ENCODE peak calls at places on chromosome 2, in six cellular contexts. N is hepatocyte, V is mesenchymal stem cell, R is small intestine, Q is GM23338, L is left lung. F is an unnamed sample.

GRCh38 chr2:219402665-219403515 is 15.2 kb upstream of the DNPEP start:
- DNase-seq in R (peak; percentile 71), V (peak; percentile 86), L (peak; percentile 56), Q (peak; percentile 95), N (peak; percentile 92), F (peak; percentile 42)

GRCh38 chr2:237306083-237306786 is 107.7 kb downstream of the COL6A3 start:
- DNase-seq in R (no peak), Q (no peak), L (no peak), V (peak; percentile 80), N (no peak), F (no peak)

GRCh38 chr2:20225294-20226151 is 593 bp upstream of the SDC1 start:
- DNase-seq in V (peak; percentile 57), N (peak; percentile 90), R (peak; percentile 94), L (peak; percentile 72), Q (peak; percentile 84), F (no peak)

GRCh38 chr2:139828011-139828410 is 1047.8 kb upstream of the NXPH2 start:
- DNase-seq in Q (peak; percentile 49), N (no peak), L (no peak), R (no peak), V (no peak), F (no peak)

GRCh38 chr2:131113566-131114227 is 8.6 kb downstream of the PLEKHB2 start:
- DNase-seq in Q (no peak), L (no peak), N (no peak), R (no peak), V (no peak), F (no peak)

GRCh38 chr2:238908960-238909951 is 61.4 kb downstream of the TWIST2 start:
- DNase-seq in N (no peak), V (peak; percentile 38), L (peak; percentile 27), R (no peak), Q (peak; percentile 40), F (no peak)

GRCh38 chr2:170818294-170819104 is 1.8 kb downstream of the GAD1 start:
- DNase-seq in N (no peak), L (no peak), Q (peak; percentile 65), V (no peak), R (no peak), F (no peak)

GRCh38 chr2:238777369-238778067 is 70.4 kb upstream of the TWIST2 start:
- DNase-seq in L (no peak), R (no peak), Q (no peak), N (no peak), V (no peak), F (no peak)

GRCh38 chr2:151302879-151303278 is 13.4 kb upstream of the NMI start:
- DNase-seq in R (no peak), N (peak; percentile 40), V (peak; percentile 66), L (no peak), Q (no peak), F (no peak)

GRCh38 chr2:111053825-111054490 is 66.8 kb upstream of the BCL2L11 start:
- DNase-seq in N (peak; percentile 1), R (no peak), Q (no peak), L (no peak), V (no peak), F (no peak)

GRCh38 chr2:206881708-206882335 is 57.5 kb upstream of the CPO start:
- DNase-seq in V (no peak), L (no peak), N (no peak), R (no peak), Q (no peak), F (no peak)

GRCh38 chr2:137005173-137005572 is 239.8 kb downstream of the THSD7B start:
- DNase-seq in V (no peak), L (no peak), N (no peak), Q (no peak), R (no peak), F (no peak)

GRCh38 chr2:225781991-225782390 is 382.5 kb downstream of the NYAP2 start:
- DNase-seq in L (no peak), N (no peak), Q (no peak), V (no peak), R (no peak), F (no peak)

GRCh38 chr2:27218614-27219013 is 1.4 kb downstream of the CAD start:
- DNase-seq in V (no peak), L (no peak), Q (no peak), N (no peak), R (no peak), F (no peak)

GRCh38 chr2:165920748-165921147 is 32.8 kb downstream of the TTC21B start:
- DNase-seq in V (no peak), Q (no peak), L (no peak), R (no peak), N (no peak), F (no peak)

GRCh38 chr2:151976945-151977353 is 121.9 kb downstream of the CACNB4 start:
- DNase-seq in L (no peak), N (no peak), R (no peak), Q (no peak), V (no peak), F (no peak)

GRCh38 chr2:151860210-151860609 is 32.0 kb upstream of the ARL5A start:
- DNase-seq in N (no peak), Q (no peak), V (no peak), R (no peak), L (no peak), F (no peak)

GRCh38 chr2:67255933-67256615 is 141.1 kb upstream of the ETAA1 start:
- DNase-seq in Q (no peak), V (peak; percentile 89), L (no peak), N (no peak), R (no peak), F (no peak)

GRCh38 chr2:185618630-185619029 is 120.0 kb upstream of the FSIP2 start:
- DNase-seq in Q (peak; percentile 19), R (no peak), V (peak; percentile 19), N (peak; percentile 5), L (no peak), F (no peak)

GRCh38 chr2:73979021-73979420 is 5.7 kb upstream of the TET3 start:
- DNase-seq in Q (peak; percentile 81), V (no peak), N (no peak), R (no peak), L (no peak), F (peak; percentile 42)

GRCh38 chr2:188668017-188668663 is 306.0 kb upstream of the COL3A1 start:
- DNase-seq in Q (no peak), N (peak; percentile 64), L (no peak), V (peak; percentile 77), R (no peak), F (no peak)
- H3K4me3 ChIP-seq in Q (no peak overlapping the region), N (no peak overlapping the region), L (no peak overlapping the region), V (no peak overlapping the region), R (no peak overlapping the region), F (no peak overlapping the region)

GRCh38 chr2:200677721-200678532 is 92.1 kb downstream of the AOX1 start:
- DNase-seq in Q (peak; percentile 52), V (no peak), N (no peak), L (no peak), R (no peak), F (no peak)
- H3K4me1 ChIP-seq in Q (no peaks in the 10 kb centered on the region), V (no peaks in the 10 kb centered on the region), N (no peaks in the 10 kb centered on the region), L (peaks cover 12% of the 10 kb centered on the region), R (no peaks in the 10 kb centered on the region), F (no peaks in the 10 kb centered on the region)

GRCh38 chr2:201854841-201855240 is 48.5 kb downstream of the CDK15 start:
- DNase-seq in N (no peak), R (no peak), V (peak; percentile 82), L (no peak), Q (no peak), F (no peak)

GRCh38 chr2:201852462-201852861 is 46.1 kb downstream of the CDK15 start:
- DNase-seq in V (peak; percentile 25), Q (no peak), L (no peak), R (no peak), N (no peak), F (no peak)

GRCh38 chr2:201855356-201855755 is 49.0 kb downstream of the CDK15 start:
- DNase-seq in V (peak; percentile 38), L (no peak), Q (no peak), N (no peak), R (no peak), F (no peak)

GRCh38 chr2:201854221-201854801 is 48.0 kb downstream of the CDK15 start:
- DNase-seq in V (peak; percentile 99), R (no peak), L (no peak), N (peak; percentile 44), Q (no peak), F (no peak)

GRCh38 chr2:201852878-201853415 is 46.6 kb downstream of the CDK15 start:
- DNase-seq in N (no peak), V (peak; percentile 39), L (no peak), R (no peak), Q (no peak), F (no peak)
- H3K27ac ChIP-seq in N (peak overlapping the region; percentile 35), V (no peak overlapping the region), L (no peak overlapping the region), R (no peak overlapping the region), Q (no peak overlapping the region), F (no peak overlapping the region)

GRCh38 chr2:98329549-98329948 is 16.7 kb upstream of the CNGA3 start:
- DNase-seq in N (no peak), Q (no peak), L (no peak), R (no peak), V (no peak), F (no peak)

GRCh38 chr2:98334439-98335078 is 11.7 kb upstream of the CNGA3 start:
- DNase-seq in R (no peak), V (peak; percentile 63), L (no peak), Q (peak; percentile 83), N (peak; percentile 22), F (no peak)

GRCh38 chr2:98333922-98334321 is 12.3 kb upstream of the CNGA3 start:
- DNase-seq in L (no peak), N (no peak), V (no peak), R (no peak), Q (no peak), F (no peak)
- H3K4me3 ChIP-seq in L (no peak overlapping the region), N (no peak overlapping the region), V (no peak overlapping the region), R (no peak overlapping the region), Q (peak overlapping the region; percentile 29), F (no peak overlapping the region)

F was measured in effector memory CD4-positive, alpha-beta T cell.